ENCODE peak calls at places on chromosomes 7 and 10, in ten cellular contexts. R is BE2C, V is cardiac muscle cell, P is PC-3, Z is WERI-Rb-1, N is NT2/D1, G is bronchial epithelial cell, E is left ventricle myocardium inferior, Y is choroid plexus epithelial cell, U is fibroblast of the aortic adventitia. W is an unnamed sample.

GRCh38 chr7:157774495-157774894 is 437.7 kb downstream of the DNAJB6 start:
- DNase-seq in R (no peak), V (no peak), P (no peak), Z (no peak), N (no peak), G (no peak), E (no peak), Y (no peak), U (no peak), W (no peak)

GRCh38 chr10:109743141-109744120 is 179.9 kb downstream of the XPNPEP1 start:
- DNase-seq in R (no peak), V (no peak), P (peak; percentile 74), Z (no peak), N (no peak), G (no peak), E (no peak), Y (no peak), U (no peak), W (no peak)

GRCh38 chr10:115026041-115026779 is 67.0 kb upstream of the ATRNL1 start:
- DNase-seq in R (peak; percentile 11), V (no peak), P (no peak), Z (peak; percentile 17), N (no peak), G (no peak), E (no peak), Y (no peak), U (no peak), W (no peak)

GRCh38 chr7:103889451-103889850 is 100.0 kb downstream of the RELN start:
- DNase-seq in R (no peak), V (no peak), P (no peak), Z (no peak), N (no peak), G (no peak), E (no peak), Y (no peak), U (no peak), W (no peak)

GRCh38 chr10:70967591-70968588 is 79.5 kb upstream of the PCBD1 start:
- DNase-seq in R (no peak), V (no peak), P (peak; percentile 43), Z (peak; percentile 83), N (no peak), G (no peak), E (no peak), Y (peak; percentile 39), U (no peak), W (no peak)

GRCh38 chr10:31317652-31318381 is 1.2 kb upstream of the ZEB1 start:
- DNase-seq in R (no peak), V (no peak), P (no peak), Z (peak; percentile 42), N (no peak), G (no peak), E (no peak), Y (no peak), U (no peak), W (no peak)

GRCh38 chr10:117362313-117362712 is 12.9 kb downstream of the PDZD8 start:
- DNase-seq in R (no peak), V (no peak), P (peak; percentile 32), Z (no peak), N (no peak), G (no peak), E (no peak), Y (no peak), U (peak; percentile 56), W (no peak)

GRCh38 chr10:25465582-25466372 is 291.0 kb downstream of the GPR158 start:
- DNase-seq in R (no peak), V (no peak), P (no peak), Z (no peak), N (no peak), G (no peak), E (no peak), Y (no peak), U (no peak), W (no peak)

GRCh38 chr10:44417761-44418160 is 32.9 kb upstream of the CXCL12 start:
- DNase-seq in R (no peak), V (no peak), P (no peak), Z (no peak), N (no peak), G (no peak), E (no peak), Y (no peak), U (no peak), W (no peak)

GRCh38 chr10:72379776-72380175 is 25.1 kb upstream of the DNAJB12 start:
- DNase-seq in R (no peak), V (no peak), P (no peak), Z (no peak), N (no peak), G (no peak), E (no peak), Y (no peak), U (no peak), W (no peak)

GRCh38 chr7:102044984-102045673 is 227.7 kb downstream of the CUX1 start:
- DNase-seq in R (peak; percentile 90), V (no peak), P (no peak), Z (no peak), N (no peak), G (no peak), E (peak; percentile 65), Y (peak; percentile 84), U (peak; percentile 95), W (peak; percentile 37)

GRCh38 chr7:55572378-55573233 is at the start of gene VOPP1:
- DNase-seq in R (peak; percentile 81), V (peak; percentile 85), P (peak; percentile 72), Z (peak; percentile 72), N (peak; percentile 71), G (peak; percentile 17), E (peak; percentile 69), Y (peak; percentile 60), U (peak; percentile 57), W (peak; percentile 50)

GRCh38 chr7:111729483-111729882 is 167.2 kb upstream of the IMMP2L start:
- DNase-seq in R (peak; percentile 37), V (no peak), P (no peak), Z (no peak), N (no peak), G (no peak), E (no peak), Y (no peak), U (no peak), W (no peak)

GRCh38 chr10:131617113-131617877 is 283.5 kb upstream of the PPP2R2D start:
- DNase-seq in R (no peak), V (no peak), P (no peak), Z (no peak), N (no peak), G (no peak), E (no peak), Y (no peak), U (no peak), W (no peak)

DNA sequence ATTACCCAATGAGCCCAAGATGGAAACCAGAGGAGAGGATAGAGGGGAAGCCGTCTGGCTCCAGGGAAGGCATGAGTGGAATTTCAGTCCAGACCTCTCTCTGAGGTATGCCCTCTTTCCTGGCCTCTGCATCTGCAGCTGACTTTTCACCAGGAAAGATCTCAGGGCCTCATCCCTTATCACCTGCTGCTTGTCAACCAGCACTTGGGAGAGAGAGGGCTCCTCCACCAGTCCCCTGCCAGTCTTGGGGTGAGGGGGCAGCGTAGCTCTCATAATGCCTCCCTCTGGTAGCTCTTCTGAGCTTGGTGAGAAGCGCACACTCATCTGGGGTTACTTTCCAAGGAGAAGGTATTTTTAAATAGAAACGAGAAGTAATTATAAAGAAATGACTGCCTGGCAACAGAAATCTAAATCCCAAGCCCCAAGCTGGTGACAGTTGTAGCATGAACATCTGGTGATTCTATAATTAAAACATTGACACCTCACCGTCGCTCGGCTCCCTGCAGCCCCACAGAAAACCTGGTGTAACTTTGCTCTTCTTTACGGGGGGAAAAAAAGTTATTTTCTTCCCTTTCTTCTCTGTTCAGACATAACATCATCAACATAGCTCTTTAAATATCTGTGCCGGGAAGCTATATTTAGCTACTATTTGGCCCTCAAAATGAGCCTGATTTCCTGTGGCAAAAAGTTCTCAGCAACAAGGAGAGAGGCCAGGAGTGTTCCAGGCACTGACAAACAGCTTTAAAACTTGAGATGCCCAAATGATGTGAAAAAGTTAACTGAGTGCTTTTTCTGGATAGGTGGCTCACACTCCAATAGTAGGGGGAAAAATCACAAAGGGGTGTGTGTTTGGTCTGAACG is 26.9 kb downstream of the HIP1 start:
- DNase-seq in R (no peak), V (peak; percentile 87), P (no peak), Z (no peak), N (no peak), G (no peak), E (no peak), Y (peak; percentile 78), U (peak; percentile 53), W (no peak)
- H3K4me3 ChIP-seq in R (no peak overlapping the region), V (no peak overlapping the region), P (no peak overlapping the region), Z (no peak overlapping the region), N (no peak overlapping the region), G (no peak overlapping the region), E (peak overlapping the region; percentile 47), Y (no peak overlapping the region), U (no peak overlapping the region), W (no peak overlapping the region)

DNA sequence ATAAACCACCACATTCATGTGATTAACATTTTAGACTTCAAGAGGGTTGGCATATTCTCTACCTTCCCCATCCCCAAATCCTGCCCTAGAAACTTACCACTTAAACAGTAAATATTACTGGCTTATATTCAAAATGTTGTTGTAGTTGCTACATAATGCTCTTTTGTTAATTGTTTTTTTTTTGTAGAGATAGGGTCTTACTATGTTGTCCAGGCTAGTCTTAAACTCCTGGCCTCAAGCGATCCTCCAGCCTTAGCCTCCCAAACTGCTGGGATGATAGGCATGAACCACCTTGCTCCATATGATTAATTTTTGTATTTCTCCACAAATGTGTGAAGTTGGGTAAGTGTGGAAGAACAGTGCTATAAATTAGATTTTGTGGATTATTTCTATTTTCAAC is 6.5 kb downstream of the PDK4 start:
- DNase-seq in R (no peak), V (no peak), P (no peak), Z (no peak), N (no peak), G (no peak), E (no peak), Y (no peak), U (no peak), W (no peak)
- H3K4me3 ChIP-seq in R (no peak overlapping the region), V (no peak overlapping the region), P (no peak overlapping the region), Z (no peak overlapping the region), N (no peak overlapping the region), G (no peak overlapping the region), E (peak overlapping the region; percentile 89), Y (no peak overlapping the region), U (no peak overlapping the region), W (no peak overlapping the region)

DNA sequence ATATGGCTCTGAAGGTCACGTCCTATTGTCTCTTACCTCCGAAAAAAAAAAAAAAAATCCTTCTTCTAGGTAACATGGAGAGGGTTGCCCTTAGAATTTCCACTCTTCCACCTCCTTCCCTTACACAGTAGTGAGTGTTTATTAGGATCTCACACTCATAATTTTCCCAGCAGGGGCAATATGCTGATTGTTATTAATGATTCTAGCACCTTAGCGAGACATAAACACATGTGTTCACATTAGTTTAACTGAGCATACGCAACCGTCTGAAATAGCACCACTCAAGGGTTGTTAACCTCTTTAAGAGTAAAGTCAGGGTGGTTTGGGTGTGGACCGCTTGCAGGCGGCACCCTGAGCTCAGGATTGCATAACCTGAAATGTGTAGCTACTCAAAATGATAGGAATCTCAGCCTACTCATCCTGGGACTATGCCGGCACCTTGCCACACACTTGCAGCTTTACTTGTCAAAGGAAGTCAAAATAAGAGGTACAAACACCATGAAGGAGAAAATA is 52.2 kb downstream of the CPEB3 start:
- DNase-seq in R (no peak), V (no peak), P (peak; percentile 86), Z (no peak), N (no peak), G (peak; percentile 92), E (no peak), Y (peak; percentile 84), U (peak; percentile 87), W (no peak)
- H3K4me3 ChIP-seq in R (no peak overlapping the region), V (peak overlapping the region; percentile 69), P (peak overlapping the region; percentile 75), Z (no peak overlapping the region), N (peak overlapping the region; percentile 64), G (peak overlapping the region; percentile 81), E (peak overlapping the region; percentile 81), Y (peak overlapping the region; percentile 73), U (peak overlapping the region; percentile 84), W (no peak overlapping the region)

GRCh38 chr7:90728568-90728967 is 132.4 kb downstream of the CDK14 start:
- DNase-seq in R (no peak), V (no peak), P (no peak), Z (no peak), N (no peak), G (no peak), E (no peak), Y (no peak), U (no peak), W (no peak)
- H3K4me3 ChIP-seq in R (no peak overlapping the region), V (no peak overlapping the region), P (no peak overlapping the region), Z (no peak overlapping the region), N (no peak overlapping the region), G (no peak overlapping the region), E (no peak overlapping the region), Y (no peak overlapping the region), U (no peak overlapping the region), W (no peak overlapping the region)

W was measured in Jurkat, Clone E6-1.